ENCODE peak calls at places on chromosomes 1 and 21, in eight cellular contexts. L, R, Z, H, E, I, Y and C are unnamed samples.
A peak's percentile ranks its signal among the peaks of the same experiment; 100 is the strongest.

GRCh38 chr1:58968360-58968952 is 184.6 kb upstream of the JUN start:
- DNase-seq in R (peak; percentile 89), Y (peak; percentile 66), I (peak; percentile 49), E (no peak), L (peak; percentile 90), H (no peak), Z (peak; percentile 84), C (peak; percentile 24)

GRCh38 chr1:164805399-164805798 is 246.4 kb downstream of the PBX1 start:
- DNase-seq in R (no peak), I (no peak), L (no peak), Y (no peak), Z (no peak), H (no peak), E (no peak), C (no peak)

GRCh38 chr1:34865981-34866761 is 6.6 kb upstream of the SMIM12 start:
- DNase-seq in E (peak; percentile 66), H (peak; percentile 59), L (peak; percentile 83), Y (peak; percentile 79), R (peak; percentile 77), Z (peak; percentile 84), I (peak; percentile 91), C (peak; percentile 93)

GRCh38 chr1:92483442-92484170 is 3.1 kb downstream of the GFI1 start:
- DNase-seq in R (no peak), Z (no peak), Y (no peak), E (peak; percentile 65), I (peak; percentile 60), L (no peak), H (peak; percentile 89), C (peak; percentile 93)

GRCh38 chr1:22105611-22106207 is 37.2 kb downstream of the WNT4 start:
- DNase-seq in E (peak; percentile 76), H (peak; percentile 53), I (no peak), R (no peak), L (peak; percentile 63), Z (no peak), Y (peak; percentile 59), C (peak; percentile 80)

GRCh38 chr1:172673761-172674160 is 14.9 kb downstream of the FASLG start:
- DNase-seq in R (no peak), Z (no peak), Y (peak; percentile 53), E (no peak), H (no peak), I (no peak), L (no peak), C (no peak)

GRCh38 chr1:29272171-29272907 is 36.0 kb downstream of the PTPRU start:
- DNase-seq in Y (no peak), I (no peak), L (no peak), E (no peak), Z (no peak), R (no peak), H (no peak), C (no peak)

GRCh38 chr1:24727490-24728214 is 17.6 kb upstream of the CLIC4 start:
- DNase-seq in H (peak; percentile 83), Z (peak; percentile 72), E (no peak), R (peak; percentile 78), L (peak; percentile 53), I (peak; percentile 74), Y (peak; percentile 83), C (no peak)

GRCh38 chr1:186440584-186440983 is 20.3 kb downstream of the PDC start:
- DNase-seq in I (no peak), H (no peak), L (no peak), E (peak; percentile 47), Z (no peak), Y (peak; percentile 87), R (no peak), C (peak; percentile 94)

GRCh38 chr1:74779750-74780149 is 46.8 kb downstream of the TYW3 start:
- DNase-seq in I (no peak), Z (no peak), H (no peak), Y (no peak), L (no peak), E (no peak), R (no peak), C (no peak)

GRCh38 chr1:109158433-109158832 is 44.5 kb downstream of the ELAPOR1 start:
- DNase-seq in H (no peak), Y (no peak), L (no peak), I (no peak), Z (no peak), R (no peak), E (no peak), C (no peak)

GRCh38 chr1:173570370-173571030 is 32.4 kb downstream of the SLC9C2 start:
- DNase-seq in R (no peak), E (no peak), L (no peak), Y (no peak), I (no peak), H (no peak), Z (no peak), C (peak; percentile 21)

GRCh38 chr1:76425104-76425842 is 350.7 kb downstream of the ST6GALNAC3 start:
- DNase-seq in Y (no peak), R (no peak), Z (no peak), I (no peak), L (peak; percentile 55), E (no peak), H (no peak), C (no peak)

GRCh38 chr1:109629372-109630030 is 9.9 kb downstream of the AMPD2 start:
- DNase-seq in I (peak; percentile 22), E (no peak), Y (no peak), Z (no peak), L (no peak), H (no peak), R (no peak), C (no peak)

GRCh38 chr1:162632234-162632666 is at the start of gene DDR2:
- DNase-seq in H (no peak), E (no peak), Y (no peak), R (peak; percentile 89), I (no peak), Z (peak; percentile 59), L (no peak), C (no peak)

GRCh38 chr1:49651136-49651535 is 372.6 kb downstream of the AGBL4 start:
- DNase-seq in Z (no peak), E (no peak), L (no peak), Y (no peak), H (no peak), I (no peak), R (no peak), C (peak; percentile 16)

GRCh38 chr1:153360190-153360589 is 2.5 kb downstream of the S100A9 start:
- DNase-seq in I (no peak), Y (peak; percentile 13), R (no peak), L (no peak), Z (no peak), E (no peak), H (no peak), C (no peak)

GRCh38 chr1:197911172-197911856 is 5.9 kb upstream of the LHX9 start:
- DNase-seq in I (peak; percentile 41), L (no peak), Y (no peak), Z (no peak), E (peak; percentile 29), R (no peak), H (no peak), C (peak; percentile 62)

GRCh38 chr1:6123816-6124215 is 56.3 kb downstream of the CHD5 start:
- DNase-seq in H (no peak), I (no peak), L (no peak), Y (no peak), E (no peak), Z (no peak), R (no peak), C (no peak)

GRCh38 chr1:226580625-226581270 is 32.2 kb downstream of the STUM start:
- DNase-seq in R (peak; percentile 2), E (no peak), I (no peak), Y (no peak), H (no peak), Z (no peak), L (no peak), C (no peak)

GRCh38 chr1:101105877-101106276 is 80.3 kb upstream of the DPH5 start:
- DNase-seq in H (no peak), Z (no peak), I (no peak), Y (no peak), E (no peak), R (no peak), L (no peak), C (no peak)

GRCh38 chr21:46369520-46370235 is 45.7 kb downstream of the PCNT start:
- DNase-seq in Y (no peak), Z (no peak), R (no peak), H (peak; percentile 13), E (no peak), I (peak; percentile 54), L (no peak), C (no peak)

GRCh38 chr1:213582976-213583567 is 404.7 kb upstream of the PROX1 start:
- DNase-seq in I (no peak), E (peak; percentile 55), H (no peak), L (no peak), R (no peak), Y (no peak), Z (no peak), C (peak; percentile 45)

GRCh38 chr1:209622841-209623829 is 29.1 kb downstream of the LAMB3 start:
- DNase-seq in R (no peak), L (no peak), Y (no peak), H (no peak), Z (no peak), E (no peak), I (no peak), C (no peak)

GRCh38 chr1:48069662-48070432 is 72.7 kb upstream of the TRABD2B start:
- DNase-seq in R (no peak), Y (peak; percentile 89), Z (no peak), L (no peak), H (no peak), E (no peak), I (no peak), C (no peak)

GRCh38 chr1:66242646-66243547 is 291.1 kb upstream of the SGIP1 start:
- DNase-seq in Y (peak; percentile 86), Z (peak; percentile 77), I (peak; percentile 43), L (peak; percentile 86), R (peak; percentile 84), E (peak; percentile 86), H (peak; percentile 57), C (peak; percentile 97)